ENCODE peak calls at places on chromosome 16, in seven cellular contexts. X, S, I, R, Z, H and T are unnamed samples.

GRCh38 chr16:9647981-9648701 is 534.1 kb downstream of the GRIN2A start:
- DNase-seq in R (peak; percentile 33), S (no peak), X (peak; percentile 57), Z (peak; percentile 32), H (no peak), I (no peak), T (peak; percentile 59)

GRCh38 chr16:27179500-27180072 is 23.7 kb upstream of the KDM8 start:
- DNase-seq in X (peak; percentile 72), R (peak; percentile 77), Z (peak; percentile 87), H (peak; percentile 58), S (peak; percentile 50), I (peak; percentile 55), T (peak; percentile 60)

GRCh38 chr16:28596115-28596630 is 677 bp downstream of the SULT1A2 start:
- DNase-seq in I (no peak), S (no peak), H (no peak), Z (no peak), R (no peak), X (peak; percentile 72), T (no peak)

GRCh38 chr16:21233521-21234150 is at the start of gene ANKS4B:
- DNase-seq in H (no peak), Z (no peak), R (no peak), I (no peak), S (no peak), X (peak; percentile 94), T (no peak)

GRCh38 chr16:77234611-77235010 is 35.4 kb downstream of the SYCE1L start:
- DNase-seq in H (no peak), S (no peak), Z (no peak), I (no peak), R (no peak), X (no peak), T (no peak)

GRCh38 chr16:31333686-31334649 is 21.0 kb upstream of the ITGAX start:
- DNase-seq in X (peak; percentile 66), I (no peak), Z (peak; percentile 61), R (peak; percentile 22), H (peak; percentile 52), S (no peak), T (no peak)

GRCh38 chr16:27326738-27327585 is 13.2 kb downstream of the IL4R start:
- DNase-seq in X (peak; percentile 81), H (peak; percentile 68), I (no peak), S (peak; percentile 80), R (peak; percentile 40), Z (no peak), T (no peak)

GRCh38 chr16:28082624-28083023 is 19.1 kb upstream of the GSG1L start:
- DNase-seq in X (no peak), S (no peak), I (no peak), Z (peak; percentile 59), R (no peak), H (no peak), T (no peak)

GRCh38 chr16:1944612-1945199 is 1.7 kb upstream of the MSRB1 start:
- DNase-seq in R (no peak), Z (no peak), X (no peak), I (no peak), H (no peak), S (no peak), T (no peak)

GRCh38 chr16:1941162-1941923 is 1.7 kb downstream of the MSRB1 start:
- DNase-seq in S (no peak), H (no peak), R (peak; percentile 9), X (peak; percentile 85), I (no peak), Z (no peak), T (no peak)

GRCh38 chr16:1942810-1943726 is at the start of gene MSRB1:
- DNase-seq in S (peak; percentile 96), I (peak; percentile 91), Z (peak; percentile 100), R (peak; percentile 100), X (peak; percentile 98), H (peak; percentile 95), T (peak; percentile 98)

GRCh38 chr16:1940273-1941161 is 2.5 kb downstream of the MSRB1 start:
- DNase-seq in R (no peak), S (no peak), H (no peak), X (peak; percentile 87), Z (no peak), I (no peak), T (no peak)

GRCh38 chr16:1941924-1942809 is 832 bp downstream of the MSRB1 start:
- DNase-seq in X (no peak), R (no peak), Z (peak; percentile 74), H (no peak), S (no peak), I (no peak), T (no peak)
- TF ChIP-seq JUND in X (no peak), R (no peak), Z (peak; percentile 84), H (no peak), S (no peak), I (no peak), T (no peak)

GRCh38 chr16:83699817-83700216 is 108.0 kb upstream of the HSBP1 start:
- DNase-seq in Z (no peak), R (no peak), X (no peak), H (no peak), S (no peak), I (no peak), T (no peak)
- TF ChIP-seq JUND in Z (no peak), R (no peak), X (no peak), H (no peak), S (no peak), I (no peak), T (no peak)

GRCh38 chr16:84931506-84931905 is 79.8 kb downstream of the ZDHHC7 start:
- DNase-seq in R (no peak), Z (no peak), X (no peak), H (no peak), I (no peak), S (no peak), T (no peak)

GRCh38 chr16:84932691-84933090 is 78.6 kb downstream of the ZDHHC7 start:
- DNase-seq in H (no peak), Z (no peak), I (no peak), R (no peak), S (no peak), X (no peak), T (no peak)

GRCh38 chr16:84937196-84937935 is 74.0 kb downstream of the ZDHHC7 start:
- DNase-seq in X (no peak), R (no peak), I (no peak), Z (no peak), S (no peak), H (no peak), T (no peak)

GRCh38 chr16:84931107-84931494 is 80.2 kb downstream of the ZDHHC7 start:
- DNase-seq in S (no peak), Z (no peak), I (no peak), X (no peak), R (no peak), H (no peak), T (no peak)

DNA sequence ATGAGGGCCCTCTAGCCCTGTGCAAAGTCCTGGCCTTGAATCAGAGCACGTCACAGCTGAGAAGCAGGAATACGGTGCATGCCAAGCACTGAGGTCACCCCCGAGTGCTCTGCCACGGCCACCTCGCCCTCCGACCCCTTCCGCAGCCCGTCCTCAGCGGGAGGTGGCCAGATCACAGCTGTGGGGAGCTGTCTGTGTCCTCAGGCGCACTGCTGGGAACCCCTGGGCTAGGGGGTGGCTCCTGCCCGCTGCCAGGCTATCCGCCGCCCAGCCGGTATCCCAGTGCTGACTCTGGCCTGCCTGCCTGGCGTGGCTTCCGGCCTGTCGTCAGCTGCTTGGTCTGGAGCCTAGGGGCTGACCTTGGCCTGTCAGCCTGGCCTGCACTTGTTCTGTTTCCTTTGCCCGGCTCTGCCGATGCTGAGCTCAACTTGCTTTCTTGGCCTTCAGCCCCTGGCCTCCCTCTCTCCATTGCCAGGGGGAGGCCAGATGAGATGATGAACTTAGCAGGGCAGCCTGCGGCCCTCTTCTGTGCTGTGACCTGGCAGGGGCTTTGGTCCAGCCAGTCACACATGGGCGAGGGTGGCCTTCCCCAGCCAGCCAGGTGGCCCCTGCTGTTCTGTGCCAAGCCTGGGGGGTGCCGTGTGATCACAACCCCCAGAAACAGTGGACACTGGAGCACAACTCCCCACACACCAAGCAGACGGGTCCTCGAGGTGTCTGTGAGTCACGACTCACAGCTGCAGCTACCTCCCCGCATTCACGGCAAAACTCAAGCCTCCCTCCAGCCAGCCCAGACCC is 77.4 kb downstream of the ZDHHC7 start:
- DNase-seq in X (peak; percentile 55), I (no peak), H (no peak), R (peak; percentile 48), Z (no peak), S (no peak), T (no peak)
- TF ChIP-seq JUND in X (peak; percentile 52), I (no peak), H (no peak), R (no peak), Z (no peak), S (no peak), T (no peak)

GRCh38 chr16:57036945-57037344 is 47.6 kb downstream of the NLRC5 start:
- DNase-seq in R (no peak), H (no peak), S (no peak), I (no peak), Z (no peak), X (no peak), T (no peak)

GRCh38 chr16:57041182-57042156 is 50.9 kb upstream of the CPNE2 start:
- DNase-seq in R (no peak), S (no peak), Z (no peak), H (no peak), I (peak; percentile 79), X (no peak), T (no peak)

GRCh38 chr16:57036315-57036714 is 47.0 kb downstream of the NLRC5 start:
- DNase-seq in H (no peak), I (no peak), S (no peak), R (no peak), Z (no peak), X (no peak), T (no peak)

GRCh38 chr16:57038151-57038550 is 48.8 kb downstream of the NLRC5 start:
- DNase-seq in S (no peak), X (no peak), R (no peak), I (no peak), H (no peak), Z (no peak), T (no peak)

DNA sequence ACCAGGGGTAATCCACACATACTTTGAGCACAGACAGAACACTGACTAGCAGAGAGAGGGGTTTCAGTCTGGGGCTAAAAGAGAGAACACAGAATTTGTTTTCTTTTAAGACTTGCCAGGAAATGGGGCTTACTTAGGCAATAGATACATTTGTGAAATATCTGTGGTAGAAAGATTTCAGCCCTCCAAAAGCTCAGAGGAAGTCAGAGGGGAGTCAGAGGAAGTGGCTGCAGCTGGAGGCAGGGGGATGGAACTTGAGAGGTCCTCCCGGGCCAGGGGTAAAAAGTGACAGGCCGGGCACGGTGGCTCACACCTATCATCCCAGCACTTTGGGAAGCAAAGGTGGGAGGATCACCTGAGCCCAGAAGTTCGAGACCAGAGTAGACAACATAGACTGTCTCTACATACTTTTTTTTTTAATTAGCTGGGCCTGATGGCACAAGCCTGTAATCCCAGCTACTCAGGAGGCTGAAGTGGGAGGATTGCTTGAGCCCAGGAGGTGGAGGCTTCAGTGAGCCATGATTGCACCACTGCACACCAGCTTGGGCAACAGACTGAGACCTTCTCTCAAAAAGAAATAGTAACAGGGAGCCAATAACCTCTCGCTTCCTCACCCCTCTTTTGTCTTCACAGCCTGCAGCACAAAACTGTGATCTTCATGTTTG is 49.9 kb downstream of the NLRC5 start:
- DNase-seq in H (no peak), Z (no peak), I (peak; percentile 65), S (no peak), X (no peak), R (no peak), T (no peak)
- TF ChIP-seq JUND in H (no peak), Z (no peak), I (no peak), S (no peak), X (no peak), R (no peak), T (no peak)